ENCODE peak calls at places on chromosomes 7 and 10, in four cellular contexts. H is neural progenitor cell, W is iPS-NIHi11, K is left lung. R is an unnamed sample.
A peak's percentile ranks its signal among the peaks of the same experiment; 100 is the strongest.

GRCh38 chr7:50155755-50156154 is 62.7 kb upstream of the ZPBP start:
- DNase-seq in H (no peak), K (no peak), W (no peak), R (no peak)

GRCh38 chr7:41774966-41775365 is 72.1 kb upstream of the INHBA start:
- DNase-seq in H (no peak), W (no peak), K (no peak), R (no peak)

GRCh38 chr7:727104-727805 is at the start of gene PRKAR1B:
- DNase-seq in K (no peak), W (peak; percentile 84), H (peak; percentile 68), R (peak; percentile 54)

GRCh38 chr7:66169616-66170015 is 35.5 kb upstream of the TPST1 start:
- DNase-seq in W (no peak), K (no peak), H (no peak), R (no peak)

GRCh38 chr10:5589963-5590511 is 65.3 kb downstream of the CALML3 start:
- DNase-seq in W (no peak), H (no peak), K (no peak), R (no peak)

GRCh38 chr7:134593530-134594392 is 44.9 kb downstream of the AKR1B15 start:
- DNase-seq in H (peak; percentile 9), K (no peak), W (no peak), R (no peak)

GRCh38 chr10:108848016-108848415 is 1075.3 kb downstream of the XPNPEP1 start:
- DNase-seq in W (no peak), K (no peak), H (no peak), R (no peak)

GRCh38 chr7:99737726-99738125 is 2.7 kb upstream of the CYP3A7 start:
- DNase-seq in K (no peak), W (no peak), H (no peak), R (no peak)

GRCh38 chr10:30784896-30785605 is 155.5 kb upstream of the LYZL2 start:
- DNase-seq in H (peak; percentile 95), K (peak; percentile 88), W (peak; percentile 86), R (peak; percentile 85)

GRCh38 chr7:40199076-40199802 is 64.4 kb downstream of the SUGCT start:
- DNase-seq in W (peak; percentile 14), H (peak; percentile 11), K (no peak), R (no peak)

GRCh38 chr10:1344846-1345245 is 288.7 kb downstream of the WDR37 start:
- DNase-seq in W (no peak), K (no peak), H (no peak), R (no peak)

GRCh38 chr10:124624456-124624855 is 119.7 kb downstream of the FAM53B start:
- DNase-seq in H (no peak), W (no peak), K (no peak), R (no peak)